ENCODE peak calls at places on chromosomes 1 and 21, in seven cellular contexts. S, Z, K, H, N, Q and B are unnamed samples.

GRCh38 chr1:27314169-27314568 is 7.8 kb upstream of the TMEM222 start:
- DNase-seq in H (no peak), S (no peak), K (no peak), Q (no peak), Z (no peak), N (no peak), B (no peak)

GRCh38 chr1:11550664-11551283 is 71.8 kb downstream of the DISP3 start:
- DNase-seq in S (peak), Z (peak), Q (no peak), N (no peak), K (no peak), H (peak), B (peak)

GRCh38 chr1:92858564-92859399 is 26.9 kb downstream of the RPL5 start:
- DNase-seq in K (no peak), Z (no peak), H (peak), Q (peak), S (no peak), N (no peak), B (peak)

GRCh38 chr21:36456714-36457399 is 23.1 kb downstream of the CLDN14 start:
- DNase-seq in N (no peak), H (no peak), Q (no peak), K (no peak), Z (no peak), S (no peak), B (no peak)

GRCh38 chr1:192066202-192066601 is 92.1 kb upstream of the RGS18 start:
- DNase-seq in Z (no peak), S (no peak), H (no peak), Q (no peak), K (no peak), N (no peak), B (no peak)

GRCh38 chr1:54850737-54851136 is 36.3 kb downstream of the DHCR24 start:
- DNase-seq in N (no peak), K (no peak), Z (no peak), Q (no peak), S (no peak), H (peak), B (no peak)

GRCh38 chr1:166925791-166926483 is 49.4 kb downstream of the ILDR2 start:
- DNase-seq in Z (no peak), S (no peak), K (no peak), Q (no peak), H (peak), N (no peak), B (no peak)

GRCh38 chr1:213987422-213987875 is 324 bp upstream of the PROX1 start:
- DNase-seq in Q (no peak), Z (no peak), S (no peak), K (no peak), H (peak), N (no peak), B (no peak)

GRCh38 chr1:58592521-58593134 is 15.6 kb upstream of the TACSTD2 start:
- DNase-seq in N (no peak), K (no peak), S (no peak), H (peak), Q (no peak), Z (peak), B (peak)